ENCODE peak calls at places on chromosome 20, in seven cellular contexts. U is psoas muscle; G is tibial artery; A is heart left ventricle; L is CD8-positive, alpha-beta T cell; Z is stomach; P is esophagus squamous epithelium. X is an unnamed sample. For H3K36me3 and H3K4me1, the result is how much of the 10 kb centered on the place peaks cover.

GRCh38 chr20:44218441-44218840 is 7.9 kb upstream of the OSER1 start:
- DNase-seq in U (no peak), P (no peak), G (no peak), L (peak), A (no peak), Z (no peak), X (no peak)

GRCh38 chr20:8215516-8215915 is 83.5 kb downstream of the PLCB1 start:
- DNase-seq in A (no peak), Z (no peak), L (no peak), U (no peak), P (no peak), G (no peak), X (no peak)

GRCh38 chr20:51184289-51184688 is 161.4 kb upstream of the KCNG1 start:
- DNase-seq in L (no peak), G (no peak), Z (no peak), P (no peak), A (no peak), U (no peak), X (no peak)

GRCh38 chr20:59598625-59599310 is 5.6 kb upstream of the PHACTR3 start:
- DNase-seq in U (no peak), P (no peak), L (peak), A (no peak), Z (peak), G (no peak), X (no peak)

GRCh38 chr20:51586005-51586440 is 43.5 kb upstream of the NFATC2 start:
- DNase-seq in L (no peak), U (no peak), G (no peak), Z (no peak), A (no peak), P (no peak), X (no peak)

GRCh38 chr20:48919882-48920526 is 1.5 kb upstream of the ARFGEF2 start:
- DNase-seq in L (no peak), G (no peak), P (no peak), U (no peak), A (no peak), Z (no peak), X (no peak)

GRCh38 chr20:53695797-53696527 is 102.3 kb upstream of the ZNF217 start:
- DNase-seq in A (no peak), Z (no peak), G (no peak), L (no peak), U (no peak), P (no peak), X (no peak)

GRCh38 chr20:34834459-34834893 is 9.0 kb upstream of the NCOA6 start:
- DNase-seq in G (no peak), Z (no peak), U (no peak), A (no peak), P (no peak), L (no peak), X (no peak)

GRCh38 chr20:35729836-35730582 is 12.1 kb downstream of the RBM39 start:
- DNase-seq in P (no peak), L (no peak), A (no peak), G (no peak), U (no peak), Z (no peak), X (no peak)

DNA sequence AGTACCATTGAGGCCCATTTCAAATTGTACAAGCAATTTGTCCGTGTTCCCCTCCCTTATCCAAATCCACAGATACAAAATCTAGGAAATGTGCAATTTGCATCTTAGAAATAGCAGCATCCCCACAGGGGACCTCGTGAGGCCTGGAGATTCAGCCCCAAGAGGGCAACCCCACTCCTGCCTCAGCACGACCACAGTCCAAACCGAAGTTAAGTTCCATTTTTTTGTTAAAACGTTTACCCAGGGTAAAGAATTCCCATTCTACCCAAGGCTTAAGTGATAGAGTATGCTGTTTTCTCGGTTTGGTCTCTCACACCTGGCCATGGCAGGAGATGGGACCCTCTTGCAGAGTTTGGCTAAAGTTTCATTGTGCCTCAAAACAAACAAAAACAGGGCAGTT is 41.2 kb downstream of the PLCG1 start:
- DNase-seq in G (no peak), U (no peak), A (peak), Z (no peak), P (no peak), L (no peak), X (peak)
- H3K36me3 ChIP-seq in G (under half), U (under half), A (under half), Z (under half), P (half or more), L (under half), X (under half)

GRCh38 chr20:57434390-57434700 is 43.1 kb downstream of the RBM38 start:
- DNase-seq in G (no peak), Z (no peak), P (no peak), U (peak), A (no peak), L (peak), X (no peak)

GRCh38 chr20:57436223-57436545 is 45.0 kb downstream of the RBM38 start:
- DNase-seq in G (no peak), U (no peak), Z (no peak), A (no peak), P (no peak), L (no peak), X (no peak)

GRCh38 chr20:57435105-57435497 is 43.9 kb downstream of the RBM38 start:
- DNase-seq in P (no peak), G (no peak), L (no peak), A (no peak), U (no peak), Z (no peak), X (no peak)

GRCh38 chr20:57437267-57437666 is 46.1 kb downstream of the RBM38 start:
- DNase-seq in Z (no peak), A (no peak), U (no peak), L (no peak), P (no peak), G (no peak), X (no peak)

GRCh38 chr20:57435498-57436222 is 44.5 kb downstream of the RBM38 start:
- DNase-seq in L (peak), A (peak), U (peak), P (no peak), G (peak), Z (peak), X (peak)
- TF ChIP-seq CTCF in L (no peak), A (no peak), U (no peak), P (no peak), G (no peak), Z (no peak), X (peak)

DNA sequence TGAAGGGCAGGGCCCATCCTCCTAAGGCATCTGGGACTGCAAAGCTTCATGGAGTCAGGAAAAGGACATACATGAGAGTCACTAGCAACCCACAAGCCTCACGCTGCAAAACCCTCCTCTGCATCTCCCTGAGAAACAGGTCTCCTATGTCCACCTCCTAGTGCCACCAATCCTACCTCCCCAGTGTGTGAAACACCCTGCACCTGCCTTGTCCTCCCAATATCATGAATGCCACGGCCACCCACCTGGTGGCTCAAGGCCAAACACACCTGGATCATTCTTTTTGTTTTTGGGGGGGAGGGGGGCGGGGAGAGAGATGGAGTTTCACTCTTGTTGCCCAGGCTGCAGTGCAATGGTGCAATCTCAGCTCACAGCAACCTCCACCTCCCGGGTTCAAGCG is 90.5 kb downstream of the ZMYND8 start:
- DNase-seq in G (peak), U (no peak), A (no peak), Z (no peak), L (no peak), P (no peak), X (no peak)
- H3K4me1 ChIP-seq in G (under half), U (under half), A (under half), Z (under half), L (under half), P (under half), X (under half)

GRCh38 chr20:62887860-62888239 is 26.2 kb upstream of the TCFL5 start:
- DNase-seq in A (no peak), U (peak), P (no peak), G (no peak), Z (no peak), L (no peak), X (no peak)

GRCh38 chr20:62885808-62886708 is 24.4 kb upstream of the TCFL5 start:
- DNase-seq in L (no peak), Z (no peak), G (no peak), U (peak), A (no peak), P (no peak), X (no peak)

GRCh38 chr20:62885046-62885445 is 23.4 kb upstream of the TCFL5 start:
- DNase-seq in G (no peak), Z (no peak), P (no peak), A (no peak), U (peak), L (no peak), X (no peak)

GRCh38 chr20:62887147-62887859 is 25.7 kb upstream of the TCFL5 start:
- DNase-seq in Z (peak), G (no peak), U (peak), P (no peak), L (peak), A (no peak), X (no peak)

DNA sequence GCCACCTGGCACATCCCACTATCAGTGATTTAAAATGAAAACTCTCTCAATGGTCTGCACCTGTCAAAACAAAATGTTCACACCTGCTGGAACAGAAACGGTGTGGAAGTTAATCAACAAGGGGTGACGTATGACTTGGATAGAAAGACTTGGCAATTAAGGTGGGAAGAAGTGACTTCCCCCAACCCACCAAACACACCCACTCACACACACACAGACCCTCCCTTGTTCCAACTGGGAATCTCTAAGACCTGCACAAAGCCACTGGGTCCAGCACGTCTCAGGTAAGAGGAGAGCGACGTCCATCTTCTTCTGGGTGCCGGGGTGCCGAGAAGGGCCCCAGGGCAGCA is 25.1 kb upstream of the TCFL5 start:
- DNase-seq in P (no peak), L (no peak), A (no peak), U (no peak), G (no peak), Z (no peak), X (no peak)
- H3K36me3 ChIP-seq in P (half or more), L (under half), A (under half), U (under half), G (half or more), Z (half or more), X (half or more)